ENCODE peak calls at places on chromosomes 7 and 10, in seven cellular contexts. One of them, this sample, is unnamed.

GRCh38 chr10:77613476-77614130 is 24.0 kb downstream of the KCNMA1 start:
- DNase-seq in astrocyte of the spinal cord: no peak
- DNase-seq in stomach: no peak
- DNase-seq in lower lobe of right lung: no peak
- DNase-seq in naive thymus-derived CD4-positive, alpha-beta T cell: no peak
- DNase-seq in esophagus muscularis mucosa: no peak
- DNase-seq in uterus: no peak
- DNase-seq in this sample: no peak

GRCh38 chr7:92645531-92646061 is 55.4 kb upstream of the FAM133B start:
- DNase-seq in astrocyte of the spinal cord: no peak
- DNase-seq in stomach: peak
- DNase-seq in lower lobe of right lung: no peak
- DNase-seq in naive thymus-derived CD4-positive, alpha-beta T cell: no peak
- DNase-seq in esophagus muscularis mucosa: no peak
- DNase-seq in uterus: no peak
- DNase-seq in this sample: no peak

GRCh38 chr7:157650131-157650631 is 313.4 kb downstream of the DNAJB6 start:
- DNase-seq in astrocyte of the spinal cord: no peak
- DNase-seq in stomach: no peak
- DNase-seq in lower lobe of right lung: no peak
- DNase-seq in naive thymus-derived CD4-positive, alpha-beta T cell: no peak
- DNase-seq in esophagus muscularis mucosa: no peak
- DNase-seq in uterus: no peak
- DNase-seq in this sample: no peak

GRCh38 chr10:71241114-71241898 is 28.9 kb downstream of the UNC5B start:
- DNase-seq in astrocyte of the spinal cord: peak
- DNase-seq in stomach: no peak
- DNase-seq in lower lobe of right lung: no peak
- DNase-seq in naive thymus-derived CD4-positive, alpha-beta T cell: no peak
- DNase-seq in esophagus muscularis mucosa: no peak
- DNase-seq in uterus: peak
- DNase-seq in this sample: no peak

GRCh38 chr7:27992092-27992491 is 188.5 kb downstream of the JAZF1 start:
- DNase-seq in astrocyte of the spinal cord: no peak
- DNase-seq in stomach: no peak
- DNase-seq in lower lobe of right lung: no peak
- DNase-seq in naive thymus-derived CD4-positive, alpha-beta T cell: no peak
- DNase-seq in esophagus muscularis mucosa: no peak
- DNase-seq in uterus: no peak
- DNase-seq in this sample: no peak

GRCh38 chr7:50436133-50436802 is 13.9 kb downstream of the FIGNL1 start:
- DNase-seq in astrocyte of the spinal cord: peak
- DNase-seq in stomach: no peak
- DNase-seq in lower lobe of right lung: no peak
- DNase-seq in naive thymus-derived CD4-positive, alpha-beta T cell: no peak
- DNase-seq in esophagus muscularis mucosa: no peak
- DNase-seq in uterus: no peak
- DNase-seq in this sample: no peak

GRCh38 chr10:61900829-61901783 is at the start of gene ARID5B:
- DNase-seq in astrocyte of the spinal cord: peak
- DNase-seq in stomach: peak
- DNase-seq in lower lobe of right lung: no peak
- DNase-seq in naive thymus-derived CD4-positive, alpha-beta T cell: no peak
- DNase-seq in esophagus muscularis mucosa: no peak
- DNase-seq in uterus: peak
- DNase-seq in this sample: no peak

GRCh38 chr10:88343761-88344484 is 239.2 kb downstream of the RNLS start:
- DNase-seq in astrocyte of the spinal cord: no peak
- DNase-seq in stomach: no peak
- DNase-seq in lower lobe of right lung: no peak
- DNase-seq in naive thymus-derived CD4-positive, alpha-beta T cell: no peak
- DNase-seq in esophagus muscularis mucosa: no peak
- DNase-seq in uterus: no peak
- DNase-seq in this sample: no peak

DNA sequence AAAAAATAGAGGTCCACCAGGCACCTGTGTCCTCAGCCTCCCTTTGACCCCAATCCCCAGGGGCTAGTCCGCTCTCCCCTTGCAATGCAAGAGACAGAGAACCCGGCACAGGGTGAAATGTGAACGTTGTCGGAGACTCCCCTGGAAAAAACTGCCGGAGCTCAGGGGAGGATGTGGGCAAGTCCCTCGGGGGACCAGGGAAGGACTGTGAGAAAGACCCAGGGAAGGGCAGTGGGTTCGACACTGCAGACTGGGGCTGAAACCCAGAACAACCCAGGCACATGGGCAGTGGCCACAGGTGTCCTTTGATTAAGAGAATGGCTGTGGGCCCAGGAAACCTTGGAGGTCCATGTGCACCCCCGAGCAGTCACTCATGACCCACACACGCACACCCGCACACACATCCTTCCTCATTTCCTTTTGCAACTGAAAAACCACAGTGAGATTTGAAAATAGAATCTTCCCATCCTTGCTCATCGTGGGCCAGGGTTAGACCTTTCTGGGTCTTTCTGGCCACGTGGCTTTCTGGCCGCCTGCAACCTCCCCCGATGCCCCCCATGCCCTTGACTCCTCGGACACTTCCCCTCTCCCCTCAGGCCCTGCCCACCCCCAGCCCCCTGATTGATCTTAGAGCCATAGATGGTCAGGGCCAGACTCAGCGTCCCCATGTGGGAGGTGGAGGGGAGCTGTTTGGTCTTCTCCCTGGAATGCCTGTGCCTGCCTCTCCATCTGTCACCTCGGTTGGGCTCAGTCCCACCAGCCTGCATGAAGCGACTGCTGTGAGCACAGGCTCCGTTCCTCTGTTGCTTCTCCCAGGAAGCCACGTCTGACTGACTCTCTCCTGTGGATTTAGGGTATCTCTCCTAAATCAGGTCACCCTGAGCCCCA is 7.9 kb downstream of the LAT2 start:
- DNase-seq in astrocyte of the spinal cord: no peak
- DNase-seq in stomach: no peak
- DNase-seq in lower lobe of right lung: no peak
- DNase-seq in naive thymus-derived CD4-positive, alpha-beta T cell: no peak
- DNase-seq in esophagus muscularis mucosa: no peak
- DNase-seq in uterus: no peak
- DNase-seq in this sample: no peak
- H3K4me3 ChIP-seq in astrocyte of the spinal cord: no peak
- H3K4me3 ChIP-seq in stomach: no peak
- H3K4me3 ChIP-seq in lower lobe of right lung: no peak
- H3K4me3 ChIP-seq in naive thymus-derived CD4-positive, alpha-beta T cell: no peak
- H3K4me3 ChIP-seq in esophagus muscularis mucosa: no peak
- H3K4me3 ChIP-seq in uterus: no peak
- H3K4me3 ChIP-seq in this sample: no peak

GRCh38 chr10:79222186-79222585 is 125.1 kb upstream of the PPIF start:
- DNase-seq in astrocyte of the spinal cord: no peak
- DNase-seq in stomach: no peak
- DNase-seq in lower lobe of right lung: no peak
- DNase-seq in naive thymus-derived CD4-positive, alpha-beta T cell: no peak
- DNase-seq in esophagus muscularis mucosa: no peak
- DNase-seq in uterus: no peak
- DNase-seq in this sample: no peak

GRCh38 chr10:79223346-79224048 is 123.8 kb upstream of the PPIF start:
- DNase-seq in astrocyte of the spinal cord: peak
- DNase-seq in stomach: peak
- DNase-seq in lower lobe of right lung: peak
- DNase-seq in naive thymus-derived CD4-positive, alpha-beta T cell: no peak
- DNase-seq in esophagus muscularis mucosa: no peak
- DNase-seq in uterus: peak
- DNase-seq in this sample: no peak

GRCh38 chr10:79221110-79222051 is 125.9 kb upstream of the PPIF start:
- DNase-seq in astrocyte of the spinal cord: peak
- DNase-seq in stomach: peak
- DNase-seq in lower lobe of right lung: peak
- DNase-seq in naive thymus-derived CD4-positive, alpha-beta T cell: no peak
- DNase-seq in esophagus muscularis mucosa: no peak
- DNase-seq in uterus: peak
- DNase-seq in this sample: no peak

GRCh38 chr10:79224263-79224949 is 122.9 kb upstream of the PPIF start:
- DNase-seq in astrocyte of the spinal cord: no peak
- DNase-seq in stomach: no peak
- DNase-seq in lower lobe of right lung: no peak
- DNase-seq in naive thymus-derived CD4-positive, alpha-beta T cell: no peak
- DNase-seq in esophagus muscularis mucosa: no peak
- DNase-seq in uterus: no peak
- DNase-seq in this sample: no peak

GRCh38 chr10:79223001-79223345 is 124.3 kb upstream of the PPIF start:
- DNase-seq in astrocyte of the spinal cord: no peak
- DNase-seq in stomach: no peak
- DNase-seq in lower lobe of right lung: no peak
- DNase-seq in naive thymus-derived CD4-positive, alpha-beta T cell: no peak
- DNase-seq in esophagus muscularis mucosa: no peak
- DNase-seq in uterus: no peak
- DNase-seq in this sample: no peak
- H3K4me3 ChIP-seq in astrocyte of the spinal cord: no peak
- H3K4me3 ChIP-seq in stomach: no peak
- H3K4me3 ChIP-seq in lower lobe of right lung: no peak
- H3K4me3 ChIP-seq in naive thymus-derived CD4-positive, alpha-beta T cell: no peak
- H3K4me3 ChIP-seq in esophagus muscularis mucosa: peak
- H3K4me3 ChIP-seq in uterus: no peak
- H3K4me3 ChIP-seq in this sample: no peak

GRCh38 chr7:99679032-99679399 is 780 bp downstream of the CYP3A5 start:
- DNase-seq in astrocyte of the spinal cord: no peak
- DNase-seq in stomach: peak
- DNase-seq in lower lobe of right lung: no peak
- DNase-seq in naive thymus-derived CD4-positive, alpha-beta T cell: no peak
- DNase-seq in esophagus muscularis mucosa: no peak
- DNase-seq in uterus: no peak
- DNase-seq in this sample: no peak
- H3K4me3 ChIP-seq in astrocyte of the spinal cord: no peak
- H3K4me3 ChIP-seq in stomach: peak
- H3K4me3 ChIP-seq in lower lobe of right lung: peak
- H3K4me3 ChIP-seq in naive thymus-derived CD4-positive, alpha-beta T cell: no peak
- H3K4me3 ChIP-seq in esophagus muscularis mucosa: peak
- H3K4me3 ChIP-seq in uterus: peak
- H3K4me3 ChIP-seq in this sample: no peak

DNA sequence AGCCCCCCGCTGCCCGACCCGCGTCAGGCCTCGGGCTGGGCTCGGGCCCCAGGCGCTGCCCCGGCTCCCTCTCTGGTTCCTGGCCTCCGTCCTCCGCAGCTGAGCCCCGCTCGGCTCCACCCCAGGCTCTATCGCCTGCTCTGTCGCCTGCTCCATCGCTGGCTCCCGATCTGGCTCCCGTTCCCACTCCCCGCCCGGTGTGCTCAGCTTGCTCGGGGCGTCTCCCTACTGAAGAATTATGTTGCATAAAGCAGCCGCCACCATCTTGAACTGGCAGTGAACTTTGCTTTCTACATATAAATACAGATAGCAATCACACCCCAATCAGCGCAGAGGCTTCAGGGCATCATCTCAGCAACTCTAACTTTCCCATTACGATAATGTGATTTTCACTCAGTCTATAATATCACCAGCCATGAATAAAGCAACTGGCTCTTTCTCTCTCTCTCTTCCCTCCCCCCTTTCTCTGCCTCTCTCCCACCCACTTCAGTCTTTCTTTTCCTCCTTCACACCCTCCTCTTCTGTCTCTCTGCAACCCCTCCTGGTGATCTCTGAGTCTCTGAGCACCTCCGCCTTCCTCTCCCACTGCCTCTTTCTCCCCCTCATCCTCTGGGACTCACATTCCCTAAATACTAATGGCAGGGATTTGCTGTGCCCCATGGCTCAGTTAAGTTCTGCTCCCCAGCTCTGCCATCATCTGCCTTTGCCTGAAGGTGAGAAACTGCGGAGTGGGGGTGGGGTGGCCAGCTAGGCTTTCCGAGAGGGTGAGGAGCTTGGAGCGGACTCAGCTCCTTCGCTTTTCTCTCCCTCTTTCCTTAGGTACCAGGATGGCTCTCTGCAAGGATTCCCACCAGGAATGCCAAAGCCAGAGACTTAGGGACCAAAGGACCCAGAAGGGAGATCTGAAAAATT is 43.2 kb upstream of the BTRC start:
- DNase-seq in astrocyte of the spinal cord: no peak
- DNase-seq in stomach: peak
- DNase-seq in lower lobe of right lung: no peak
- DNase-seq in naive thymus-derived CD4-positive, alpha-beta T cell: no peak
- DNase-seq in esophagus muscularis mucosa: no peak
- DNase-seq in uterus: no peak
- DNase-seq in this sample: no peak
- H3K4me3 ChIP-seq in astrocyte of the spinal cord: no peak
- H3K4me3 ChIP-seq in stomach: peak
- H3K4me3 ChIP-seq in lower lobe of right lung: no peak
- H3K4me3 ChIP-seq in naive thymus-derived CD4-positive, alpha-beta T cell: peak
- H3K4me3 ChIP-seq in esophagus muscularis mucosa: peak
- H3K4me3 ChIP-seq in uterus: peak
- H3K4me3 ChIP-seq in this sample: peak

GRCh38 chr10:114714281-114714741 is 56.2 kb upstream of the ABLIM1 start:
- DNase-seq in astrocyte of the spinal cord: peak
- DNase-seq in stomach: peak
- DNase-seq in lower lobe of right lung: no peak
- DNase-seq in naive thymus-derived CD4-positive, alpha-beta T cell: no peak
- DNase-seq in esophagus muscularis mucosa: no peak
- DNase-seq in uterus: no peak
- DNase-seq in this sample: no peak
- H3K4me3 ChIP-seq in astrocyte of the spinal cord: no peak
- H3K4me3 ChIP-seq in stomach: no peak
- H3K4me3 ChIP-seq in lower lobe of right lung: no peak
- H3K4me3 ChIP-seq in naive thymus-derived CD4-positive, alpha-beta T cell: no peak
- H3K4me3 ChIP-seq in esophagus muscularis mucosa: no peak
- H3K4me3 ChIP-seq in uterus: no peak
- H3K4me3 ChIP-seq in this sample: no peak